ENCODE peak calls at places on chromosome 14, in ten cellular contexts. L is endothelial cell, A is AG04450, H is GM12864, T is osteoblast, R is GM12865, Z is IMR-90, B is colonic mucosa, Y is esophagus muscularis mucosa, E is tibial nerve. N is an unnamed sample.

GRCh38 chr14:86646688-86647687 is 1117.0 kb downstream of the FLRT2 start:
- DNase-seq in R (peak), E (no peak), A (no peak), Z (peak), B (no peak), T (no peak), H (no peak), L (no peak), Y (no peak), N (no peak)

GRCh38 chr14:31027847-31028246 is 1.7 kb upstream of the STRN3 start:
- DNase-seq in Z (no peak), A (no peak), R (no peak), L (no peak), E (no peak), Y (no peak), H (no peak), T (no peak), B (no peak), N (no peak)

GRCh38 chr14:24207104-24207543 is 1.6 kb downstream of the TSSK4 start:
- DNase-seq in H (no peak), R (no peak), A (no peak), Y (no peak), T (no peak), L (no peak), Z (no peak), B (no peak), E (no peak), N (no peak)

GRCh38 chr14:100846309-100846859 is 20.5 kb downstream of the MEG3 start:
- DNase-seq in Z (no peak), Y (no peak), H (no peak), B (no peak), A (no peak), R (no peak), T (peak), L (no peak), E (no peak), N (no peak)

GRCh38 chr14:83483063-83483462 is 1949.4 kb upstream of the SEL1L start:
- DNase-seq in L (no peak), E (no peak), B (no peak), R (no peak), H (no peak), Z (peak), A (peak), Y (no peak), T (no peak), N (no peak)

GRCh38 chr14:64707661-64708060 is 3.4 kb downstream of the PLEKHG3 start:
- DNase-seq in H (no peak), Y (no peak), Z (peak), B (no peak), R (no peak), E (no peak), L (no peak), T (peak), A (peak), N (no peak)

GRCh38 chr14:100304825-100305445 is 1.3 kb downstream of the SLC25A29 start:
- DNase-seq in L (no peak), A (no peak), H (no peak), Y (no peak), T (peak), R (no peak), E (no peak), B (peak), Z (peak), N (no peak)

GRCh38 chr14:21846227-21846885 is 172.7 kb upstream of the OR4E1 start:
- DNase-seq in L (peak), B (peak), T (no peak), Y (no peak), Z (peak), A (no peak), R (peak), E (no peak), H (no peak), N (no peak)

GRCh38 chr14:51636109-51636508 is 15.6 kb upstream of the FRMD6 start:
- DNase-seq in L (no peak), T (no peak), Z (no peak), E (no peak), A (no peak), Y (no peak), H (no peak), B (no peak), R (no peak), N (no peak)

GRCh38 chr14:105836730-105837129 is 310.3 kb downstream of the TMEM121 start:
- DNase-seq in Z (no peak), T (no peak), A (no peak), Y (no peak), H (no peak), L (no peak), R (no peak), B (no peak), E (no peak), N (no peak)

GRCh38 chr14:41130274-41130673 is 476.4 kb upstream of the LRFN5 start:
- DNase-seq in H (no peak), T (no peak), L (no peak), E (no peak), Z (no peak), Y (no peak), A (no peak), R (no peak), B (no peak), N (no peak)
- TF ChIP-seq CTCF in H (no peak), T (no peak), L (no peak), E (no peak), Z (no peak), Y (no peak), A (no peak), R (no peak), B (no peak), N (no peak)

GRCh38 chr14:44961730-44962572 is at the start of the genes KLHL28 and TOGARAM1:
- DNase-seq in H (peak), L (peak), E (peak), T (peak), A (peak), R (peak), Y (peak), B (peak), Z (peak), N (peak)

GRCh38 chr14:44966601-44967336 is 4.8 kb downstream of the TOGARAM1 start:
- DNase-seq in E (no peak), T (no peak), A (no peak), Z (no peak), B (no peak), Y (no peak), R (peak), L (no peak), H (no peak), N (no peak)

GRCh38 chr14:44962573-44963528 is 861 bp downstream of the TOGARAM1 start:
- DNase-seq in B (peak), Y (peak), E (no peak), Z (peak), R (peak), A (peak), T (peak), L (peak), H (no peak), N (no peak)

GRCh38 chr14:44961151-44961729 is 507 bp downstream of the KLHL28 start:
- DNase-seq in B (peak), T (peak), R (peak), H (no peak), A (peak), E (no peak), Y (no peak), Z (peak), L (peak), N (no peak)

GRCh38 chr14:44963775-44964380 is 1.9 kb downstream of the TOGARAM1 start:
- DNase-seq in A (no peak), Z (no peak), T (no peak), B (peak), H (no peak), L (no peak), R (peak), E (no peak), Y (no peak), N (no peak)
- TF ChIP-seq CTCF in A (no peak), Z (no peak), T (no peak), B (no peak), H (no peak), L (no peak), R (no peak), E (no peak), Y (no peak), N (no peak)

GRCh38 chr14:50257728-50258127 is 26.4 kb upstream of the SOS2 start:
- DNase-seq in A (no peak), R (no peak), E (no peak), Z (no peak), Y (no peak), H (no peak), T (no peak), L (no peak), B (no peak), N (no peak)
- TF ChIP-seq CTCF in A (no peak), R (no peak), E (no peak), Z (no peak), Y (no peak), H (no peak), T (no peak), L (no peak), B (no peak), N (no peak)

DNA sequence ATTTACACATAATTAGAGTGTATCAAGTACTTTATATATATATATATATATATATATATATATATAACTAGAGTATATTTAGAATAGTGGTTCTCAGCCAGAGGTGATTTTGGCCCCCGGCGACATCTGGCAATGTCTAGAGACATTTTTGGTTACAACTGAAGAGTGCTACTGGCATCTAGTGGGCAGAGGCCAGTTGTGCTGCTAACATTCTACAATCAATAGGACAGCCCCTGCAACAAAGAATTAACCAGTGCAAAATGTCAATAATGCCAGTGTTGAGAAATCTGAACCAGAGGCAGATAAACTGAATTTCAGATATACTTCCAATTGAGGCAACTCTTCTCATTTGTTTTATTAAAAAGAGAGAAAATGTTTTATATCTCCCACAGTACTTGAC is 8.9 kb downstream of the GTF2A1 start:
- DNase-seq in R (peak), B (no peak), T (no peak), Z (peak), L (no peak), A (no peak), H (no peak), Y (no peak), E (no peak), N (no peak)
- TF ChIP-seq CTCF in R (peak), B (no peak), T (peak), Z (peak), L (no peak), A (peak), H (peak), Y (peak), E (peak), N (peak)